ENCODE peak calls at places on chromosomes 12 and 14, in five cellular contexts. B, E, R, Y and F are unnamed samples.

GRCh38 chr12:117790948-117791347 is 177.8 kb downstream of the KSR2 start:
- DNase-seq in Y (no peak), R (no peak), E (no peak), B (no peak), F (no peak)

GRCh38 chr14:53924754-53925153 is 31.9 kb downstream of the BMP4 start:
- DNase-seq in R (no peak), E (peak), B (no peak), Y (no peak), F (no peak)

GRCh38 chr12:47038270-47038748 is 41.1 kb upstream of the PCED1B start:
- DNase-seq in B (no peak), Y (no peak), R (no peak), E (peak), F (no peak)

GRCh38 chr14:99478133-99478532 is 2.5 kb downstream of the SETD3 start:
- DNase-seq in B (no peak), R (no peak), E (no peak), Y (no peak), F (no peak)

GRCh38 chr12:22477166-22477893 is 67.0 kb downstream of the C2CD5 start:
- DNase-seq in R (no peak), E (no peak), Y (no peak), B (no peak), F (no peak)

GRCh38 chr12:62715086-62715786 is 219.7 kb downstream of the PPM1H start:
- DNase-seq in Y (no peak), R (no peak), E (no peak), B (no peak), F (no peak)

GRCh38 chr12:70660620-70661219 is 23.5 kb upstream of the PTPRB start:
- DNase-seq in Y (no peak), B (peak), R (peak), E (no peak), F (no peak)

GRCh38 chr12:71786840-71787239 is 32.2 kb downstream of the RAB21 start:
- DNase-seq in B (no peak), E (no peak), Y (no peak), R (no peak), F (no peak)

GRCh38 chr14:102088012-102088792 is 1.4 kb upstream of the HSP90AA1 start:
- DNase-seq in E (no peak), Y (peak), R (no peak), B (peak), F (peak)

GRCh38 chr14:46496409-46496808 is 155.2 kb downstream of the RPL10L start:
- DNase-seq in B (no peak), Y (no peak), E (no peak), R (no peak), F (no peak)

GRCh38 chr12:66371982-66372381 is 69.7 kb downstream of the HELB start:
- DNase-seq in Y (no peak), B (no peak), E (no peak), R (no peak), F (no peak)

GRCh38 chr14:55412686-55413085 is 1.1 kb upstream of the ATG14 start:
- DNase-seq in B (no peak), E (no peak), Y (no peak), R (no peak), F (no peak)

GRCh38 chr12:120917748-120918147 is 13.6 kb upstream of the SPPL3 start:
- DNase-seq in B (no peak), Y (no peak), R (no peak), E (no peak), F (no peak)

GRCh38 chr12:20044836-20045235 is 323.5 kb upstream of the PDE3A start:
- DNase-seq in E (no peak), B (no peak), Y (no peak), R (no peak), F (no peak)

GRCh38 chr14:106209745-106210144 is 683.4 kb downstream of the TMEM121 start:
- DNase-seq in B (no peak), R (no peak), Y (no peak), E (no peak), F (no peak)

GRCh38 chr12:49019435-49020317 is 1.1 kb upstream of the PRKAG1 start:
- DNase-seq in E (peak), R (no peak), Y (no peak), B (no peak), F (no peak)

GRCh38 chr12:53182836-53183235 is 2.1 kb upstream of the CSAD start:
- DNase-seq in Y (no peak), R (no peak), B (no peak), E (no peak), F (no peak)

GRCh38 chr12:97283297-97283696 is 179.3 kb upstream of the RMST start:
- DNase-seq in Y (no peak), B (no peak), R (no peak), E (no peak), F (no peak)

GRCh38 chr12:94289551-94290312 is 141.4 kb downstream of the PLXNC1 start:
- DNase-seq in E (no peak), R (peak), Y (no peak), B (no peak), F (no peak)

GRCh38 chr12:93094988-93095737 is 166.1 kb upstream of the EEA1 start:
- DNase-seq in E (no peak), R (no peak), Y (no peak), B (no peak), F (no peak)

GRCh38 chr14:99806040-99806439 is 12.8 kb downstream of the EML1 start:
- DNase-seq in E (no peak), R (no peak), B (no peak), Y (no peak), F (no peak)

GRCh38 chr14:50061664-50062437 is 54.5 kb downstream of the VCPKMT start:
- DNase-seq in E (no peak), R (peak), B (no peak), Y (peak), F (peak)

GRCh38 chr12:100987552-100988277 is 193.1 kb downstream of the ANO4 start:
- DNase-seq in R (peak), E (peak), B (no peak), Y (no peak), F (no peak)

GRCh38 chr12:29725587-29726320 is 58.0 kb downstream of the TMTC1 start:
- DNase-seq in Y (no peak), E (no peak), B (no peak), R (no peak), F (no peak)
- TF ChIP-seq POLR2A in Y (no peak), E (no peak), B (no peak), R (no peak), F (no peak)

GRCh38 chr14:80951491-80951890 is 3.9 kb upstream of the TSHR start:
- DNase-seq in E (no peak), Y (no peak), B (no peak), R (no peak), F (no peak)
- TF ChIP-seq POLR2A in E (no peak), Y (no peak), B (no peak), R (no peak), F (no peak)

DNA sequence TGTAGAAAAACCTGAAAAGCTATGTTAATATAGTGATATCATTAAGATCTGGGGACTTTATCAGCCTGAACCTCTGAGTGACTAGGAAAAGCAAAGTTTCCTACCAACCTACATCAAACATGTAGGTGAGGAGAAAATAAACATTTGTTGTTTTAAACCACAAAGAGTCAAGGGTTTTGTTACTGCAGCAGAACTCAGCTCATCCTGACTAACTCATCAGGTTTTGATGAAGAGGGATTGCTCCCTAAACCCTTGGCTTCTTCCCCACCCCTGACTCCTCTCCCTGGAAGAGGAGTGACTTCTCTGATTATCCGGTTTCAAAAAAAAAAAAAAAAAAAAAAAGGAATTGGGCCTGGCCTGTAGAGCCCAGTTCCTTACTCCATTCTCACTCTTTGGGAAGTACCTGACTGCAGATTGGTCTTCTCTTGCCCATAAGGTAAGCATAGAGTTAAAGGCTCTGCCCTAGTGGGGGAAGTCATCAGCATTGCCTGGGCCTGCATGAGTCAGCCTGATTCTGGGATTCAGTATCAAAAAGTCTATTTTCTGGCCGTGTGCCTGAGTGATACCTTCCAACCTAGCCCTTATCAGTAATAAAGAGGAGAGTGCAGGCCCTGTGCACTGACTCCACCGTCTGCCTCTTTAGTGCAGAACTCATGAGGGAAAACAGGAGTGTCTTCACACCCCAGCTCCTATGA is 16.9 kb downstream of the BDKRB1 start:
- DNase-seq in E (no peak), R (no peak), B (no peak), Y (no peak), F (no peak)
- TF ChIP-seq POLR2A in E (no peak), R (no peak), B (no peak), Y (no peak), F (no peak)

GRCh38 chr12:21129906-21130305 is 1.1 kb upstream of the SLCO1B1 start:
- DNase-seq in E (no peak), B (no peak), Y (no peak), R (no peak), F (no peak)

GRCh38 chr12:21130998-21131397 is at the start of gene SLCO1B1:
- DNase-seq in R (no peak), Y (no peak), E (no peak), B (no peak), F (no peak)

DNA sequence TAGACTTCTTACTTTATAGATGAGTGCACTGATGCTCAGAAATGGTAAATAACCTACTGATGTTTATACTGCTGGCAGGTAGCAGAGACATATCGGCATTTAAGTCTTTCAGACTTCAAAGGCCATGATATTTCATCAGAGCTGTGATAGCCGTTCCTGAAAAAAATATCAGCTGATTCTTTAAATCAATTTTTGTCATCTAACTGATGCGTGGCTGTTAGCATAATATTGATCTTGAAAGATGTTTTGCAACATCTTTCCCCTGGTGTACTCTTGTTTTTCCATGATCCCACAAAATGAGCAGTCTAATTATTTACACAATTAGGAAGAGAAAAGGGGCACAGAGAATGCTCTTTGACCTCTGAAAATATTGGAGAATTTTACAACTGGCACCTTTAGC is 1.6 kb upstream of the SLCO1B1 start:
- DNase-seq in B (no peak), R (no peak), E (no peak), Y (no peak), F (no peak)
- TF ChIP-seq POLR2A in B (no peak), R (no peak), E (no peak), Y (no peak), F (no peak)

GRCh38 chr12:109115758-109116610 is at the start of gene ACACB:
- DNase-seq in R (no peak), B (peak), E (no peak), Y (peak), F (peak)
- TF ChIP-seq POLR2A in R (no peak), B (no peak), E (no peak), Y (peak), F (no peak)

DNA sequence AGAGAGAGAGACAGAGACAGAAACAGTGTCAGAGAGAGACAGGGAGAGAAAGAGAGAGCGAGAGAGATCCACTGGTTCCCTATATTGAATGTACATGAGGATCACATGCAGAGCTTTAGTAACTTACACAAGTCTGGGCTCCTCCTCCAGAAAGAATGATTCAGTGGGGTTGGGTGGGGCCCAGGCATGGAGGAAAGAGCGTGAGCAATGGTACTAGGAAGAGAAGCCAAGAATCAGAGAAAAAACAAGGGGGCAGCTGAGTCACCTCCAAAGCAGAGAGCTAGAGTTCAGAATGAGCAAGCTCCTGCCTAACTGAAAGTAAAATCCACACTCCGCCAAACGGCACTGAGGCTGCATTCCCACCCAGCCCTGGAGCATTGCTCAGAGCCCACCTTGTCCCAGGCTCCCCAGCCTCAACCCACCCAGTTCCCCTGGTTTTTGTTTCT is 670.1 kb upstream of the TBX3 start:
- DNase-seq in R (peak), B (peak), E (peak), Y (no peak), F (peak)
- TF ChIP-seq POLR2A in R (peak), B (no peak), E (peak), Y (no peak), F (no peak)

DNA sequence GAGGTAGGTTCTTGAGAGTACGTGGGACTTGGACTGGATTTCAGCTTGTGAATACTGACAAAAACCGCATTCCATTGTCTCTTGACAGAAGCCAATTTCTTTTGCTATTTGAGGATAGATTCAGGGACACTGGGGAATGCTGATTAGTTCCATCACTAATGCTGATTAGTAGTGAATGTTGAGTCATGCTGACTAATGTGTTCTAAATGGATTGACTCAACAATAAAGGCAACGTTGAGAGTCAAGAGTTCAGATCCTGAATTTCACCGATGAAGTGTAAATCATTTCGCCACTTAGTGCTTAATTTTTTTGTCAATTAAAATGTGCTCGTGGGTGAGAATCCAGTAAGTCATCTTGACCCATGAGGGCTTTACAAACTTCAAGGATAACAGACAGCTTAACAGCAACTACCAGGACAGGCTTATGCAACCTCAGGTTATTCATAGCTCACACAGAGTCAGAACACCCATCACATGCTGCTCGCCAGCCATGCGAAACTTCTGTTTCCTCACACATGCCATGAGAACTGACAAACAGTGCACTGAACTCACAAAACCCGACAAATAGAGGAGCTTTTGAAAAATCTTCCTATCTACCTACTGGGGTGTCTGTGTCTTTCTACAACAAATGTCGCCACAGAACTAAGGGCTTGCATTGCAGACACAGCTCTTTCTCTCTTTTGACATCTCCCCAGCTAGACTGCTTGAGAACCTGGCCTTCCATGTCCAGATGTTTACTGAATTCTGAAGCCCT is 316.5 kb downstream of the ZFP36L1 start:
- DNase-seq in R (no peak), E (no peak), B (peak), Y (peak), F (no peak)
- TF ChIP-seq POLR2A in R (no peak), E (no peak), B (no peak), Y (peak), F (no peak)

DNA sequence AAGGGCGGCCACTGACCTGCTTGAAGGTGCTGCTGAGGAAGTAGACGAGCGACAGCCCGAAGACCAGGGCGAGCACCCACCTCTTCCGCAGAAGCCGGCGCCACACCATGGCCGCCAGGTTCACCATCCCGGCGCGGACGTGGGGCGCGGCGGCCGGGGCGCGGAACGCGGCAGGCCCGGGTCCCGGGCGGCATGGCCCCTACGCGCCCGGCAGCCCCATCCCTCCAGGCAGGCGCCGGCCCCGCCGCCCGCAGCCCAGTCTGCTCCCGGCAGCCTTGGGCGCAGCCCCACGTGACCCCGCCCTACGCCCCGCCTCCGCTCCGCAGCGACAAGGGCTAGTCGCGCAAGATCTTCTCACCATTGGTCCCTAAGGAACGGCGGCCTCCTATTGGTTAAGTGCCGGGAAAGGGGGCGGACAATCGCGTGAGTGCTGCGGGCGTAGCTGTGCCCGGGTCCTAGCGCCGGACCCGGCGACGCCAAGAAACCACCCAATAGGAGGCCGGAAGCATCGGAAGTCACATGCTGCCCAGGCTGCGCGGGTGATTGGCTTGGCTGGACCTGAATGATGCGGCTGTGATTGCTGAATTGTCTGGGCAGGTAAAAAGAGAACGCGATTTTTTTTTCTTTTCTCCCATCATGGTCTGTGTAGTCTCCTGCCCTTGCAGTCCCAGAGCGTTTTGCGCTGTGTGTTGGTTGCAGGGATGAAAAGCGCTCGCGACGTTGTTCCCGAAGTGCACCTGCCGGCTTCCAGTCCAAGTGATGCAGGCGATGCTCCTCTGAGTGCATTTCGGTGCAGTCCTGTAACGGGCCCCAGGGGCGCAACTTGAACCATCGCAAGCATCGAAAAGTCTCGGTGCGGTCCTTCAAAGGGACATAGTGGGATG is at the start of the genes RNFT2 and SPRING1:
- DNase-seq in B (peak), Y (peak), E (peak), R (peak), F (peak)
- TF ChIP-seq POLR2A in B (no peak), Y (peak), E (peak), R (peak), F (no peak)

GRCh38 chr12:108664338-108665258 is 30.9 kb upstream of the SELPLG start:
- DNase-seq in Y (peak), B (peak), R (peak), E (peak), F (peak)
- TF ChIP-seq POLR2A in Y (no peak), B (no peak), R (no peak), E (no peak), F (no peak)

DNA sequence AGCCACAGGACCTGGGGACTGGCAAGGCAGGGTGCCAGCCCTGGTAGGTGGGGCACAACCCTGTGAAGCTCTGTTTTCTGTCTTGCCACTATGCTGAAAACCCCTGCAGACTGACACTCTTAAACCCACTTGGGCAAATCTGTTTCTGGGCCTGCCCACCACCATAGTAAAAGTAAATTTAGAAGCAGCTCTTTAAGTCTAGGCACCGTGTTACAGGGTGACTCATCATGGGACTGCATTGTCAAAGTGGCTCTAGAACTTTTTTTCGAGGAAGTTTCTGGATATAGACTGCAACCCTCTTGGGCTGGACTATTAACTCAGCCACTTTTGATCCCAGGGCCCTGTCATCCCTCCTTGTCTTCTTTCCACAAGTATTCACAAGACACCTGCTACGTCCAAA is 7.7 kb downstream of the TUNAR start:
- DNase-seq in Y (no peak), B (no peak), R (no peak), E (no peak), F (no peak)
- TF ChIP-seq POLR2A in Y (no peak), B (no peak), R (no peak), E (no peak), F (no peak)